ENCODE peak calls at places on chromosomes 13 and 19, in four cellular contexts. E is stimulated activated CD8-positive, alpha-beta memory T cell treated with anti-CD3 and anti-CD28 coated beads, Interleukin-12 subunit alpha, Interleukin-12 subunit beta, amount 100 ng/mL, for 4 hours; U is stimulated activated CD4-positive, alpha-beta T cell treated with anti-CD3 and anti-CD28 coated beads, TNF-alpha, amount 100 ng/mL, for 48 hours; W is left ventricle myocardium superior. V is an unnamed sample.

GRCh38 chr19:16888629-16889371 is at the start of gene F2RL3:
- DNase-seq in W (peak; percentile 68), U (no peak), E (no peak), V (peak; percentile 42)

GRCh38 chr13:112968910-112969691 is at the start of gene MCF2L:
- DNase-seq in E (peak; percentile 51), U (peak; percentile 51), W (peak; percentile 67), V (no peak)

GRCh38 chr19:23914402-23915286 is at the start of gene ZNF726:
- DNase-seq in E (peak; percentile 65), U (peak; percentile 70), W (peak; percentile 85), V (peak; percentile 83)

GRCh38 chr13:58313219-58313618 is 681.7 kb downstream of the PCDH17 start:
- DNase-seq in U (no peak), E (no peak), W (no peak), V (no peak)

GRCh38 chr13:33381906-33382305 is 96.4 kb upstream of the STARD13 start:
- DNase-seq in E (no peak), W (no peak), U (no peak), V (no peak)

GRCh38 chr13:35894636-35895035 is 236.5 kb downstream of the DCLK1 start:
- DNase-seq in E (no peak), U (no peak), W (no peak), V (no peak)

GRCh38 chr13:50414640-50415039 is 399.4 kb downstream of the KCNRG start:
- DNase-seq in E (no peak), W (no peak), U (no peak), V (no peak)

GRCh38 chr19:1400281-1401137 is 833 bp downstream of the GAMT start:
- DNase-seq in U (no peak), E (no peak), W (peak; percentile 81), V (no peak)

GRCh38 chr19:58150328-58150921 is at the start of gene ZNF329:
- DNase-seq in W (peak; percentile 93), E (peak; percentile 90), U (peak; percentile 89), V (peak; percentile 80)

GRCh38 chr13:33445024-33445423 is 159.5 kb upstream of the STARD13 start:
- DNase-seq in W (no peak), E (no peak), U (no peak), V (no peak)

GRCh38 chr19:28972144-28972543 is 240.8 kb downstream of the UQCRFS1 start:
- DNase-seq in E (no peak), U (no peak), W (no peak), V (no peak)

GRCh38 chr19:18278521-18279265 is 2.7 kb downstream of the JUND start:
- DNase-seq in E (no peak), W (no peak), U (no peak), V (peak; percentile 6)

GRCh38 chr19:52369463-52370340 is at the start of gene ZNF880:
- DNase-seq in E (peak; percentile 85), W (peak; percentile 97), U (peak; percentile 93), V (no peak)

GRCh38 chr19:4861147-4861546 is 6.3 kb downstream of the PLIN3 start:
- DNase-seq in U (no peak), W (no peak), E (no peak), V (no peak)

GRCh38 chr13:113794086-113794485 is 35.1 kb downstream of the TMEM255B start:
- DNase-seq in U (no peak), W (peak; percentile 19), E (no peak), V (no peak)

GRCh38 chr19:50762554-50762953 is 7.7 kb upstream of the GPR32 start:
- DNase-seq in U (no peak), W (no peak), E (no peak), V (no peak)

GRCh38 chr19:18785179-18786124 is 5.7 kb downstream of the COMP start:
- DNase-seq in U (peak; percentile 79), W (peak; percentile 85), E (peak; percentile 21), V (peak; percentile 38)

GRCh38 chr19:18386543-18387251 is 739 bp downstream of the GDF15 start:
- DNase-seq in E (no peak), U (no peak), W (no peak), V (no peak)

GRCh38 chr19:12255372-12255771 is 39.3 kb downstream of the ZNF44 start:
- DNase-seq in E (no peak), W (no peak), U (no peak), V (no peak)

GRCh38 chr13:21086929-21087328 is 25.5 kb upstream of the LATS2 start:
- DNase-seq in U (no peak), E (no peak), W (no peak), V (no peak)

GRCh38 chr19:18961767-18962423 is 20.9 kb upstream of the HOMER3 start:
- DNase-seq in W (no peak), E (no peak), U (no peak), V (no peak)

GRCh38 chr13:50715402-50716146 is 127.9 kb downstream of the DLEU7 start:
- DNase-seq in W (peak; percentile 61), U (no peak), E (no peak), V (peak; percentile 64)

GRCh38 chr19:2700660-2701360 is 1.7 kb downstream of the GNG7 start:
- DNase-seq in U (no peak), W (no peak), E (no peak), V (no peak)

GRCh38 chr19:9885077-9885552 is 50.0 kb downstream of the PIN1 start:
- DNase-seq in U (no peak), E (no peak), W (peak; percentile 61), V (no peak)

GRCh38 chr19:14149509-14149994 is 13.2 kb upstream of the ASF1B start:
- DNase-seq in W (peak; percentile 90), E (no peak), U (no peak), V (no peak)

V was measured in GDM1.